ENCODE peak calls at places on chromosome 10, in nine cellular contexts. One of them, this sample, is unnamed. For H3K4me1, the result is how much of the 10 kb centered on the place peaks cover.

GRCh38 chr10:72075184-72076115 is 12.9 kb downstream of the SPOCK2 start:
- DNase-seq in neuronal stem cell: no peak
- DNase-seq in left lung: no peak
- DNase-seq in sigmoid colon: no peak
- DNase-seq in fibroblast of lung: no peak
- DNase-seq in stomach: no peak
- DNase-seq in OCI-LY7: no peak
- DNase-seq in gastrocnemius medialis: no peak
- DNase-seq in mesendoderm: no peak
- DNase-seq in this sample: no peak

GRCh38 chr10:14659626-14660196 is 115.0 kb downstream of the FAM107B start:
- DNase-seq in neuronal stem cell: no peak
- DNase-seq in left lung: peak
- DNase-seq in sigmoid colon: no peak
- DNase-seq in fibroblast of lung: no peak
- DNase-seq in stomach: peak
- DNase-seq in OCI-LY7: peak
- DNase-seq in gastrocnemius medialis: no peak
- DNase-seq in mesendoderm: no peak
- DNase-seq in this sample: no peak

GRCh38 chr10:71735709-71736569 is 16.4 kb upstream of the C10orf105 start:
- DNase-seq in neuronal stem cell: no peak
- DNase-seq in left lung: no peak
- DNase-seq in sigmoid colon: no peak
- DNase-seq in fibroblast of lung: no peak
- DNase-seq in stomach: peak
- DNase-seq in OCI-LY7: peak
- DNase-seq in gastrocnemius medialis: no peak
- DNase-seq in mesendoderm: no peak
- DNase-seq in this sample: no peak

GRCh38 chr10:121668336-121669009 is 70.2 kb upstream of the FGFR2 start:
- DNase-seq in neuronal stem cell: no peak
- DNase-seq in left lung: no peak
- DNase-seq in sigmoid colon: peak
- DNase-seq in fibroblast of lung: no peak
- DNase-seq in stomach: peak
- DNase-seq in OCI-LY7: no peak
- DNase-seq in gastrocnemius medialis: no peak
- DNase-seq in mesendoderm: peak
- DNase-seq in this sample: peak

GRCh38 chr10:50853557-50853956 is 31.9 kb downstream of the A1CF start:
- DNase-seq in neuronal stem cell: no peak
- DNase-seq in left lung: no peak
- DNase-seq in sigmoid colon: no peak
- DNase-seq in fibroblast of lung: no peak
- DNase-seq in stomach: no peak
- DNase-seq in OCI-LY7: no peak
- DNase-seq in gastrocnemius medialis: no peak
- DNase-seq in mesendoderm: no peak
- DNase-seq in this sample: no peak

GRCh38 chr10:11157292-11158052 is 139.8 kb downstream of the CELF2 start:
- DNase-seq in neuronal stem cell: no peak
- DNase-seq in left lung: no peak
- DNase-seq in sigmoid colon: no peak
- DNase-seq in fibroblast of lung: no peak
- DNase-seq in stomach: no peak
- DNase-seq in OCI-LY7: no peak
- DNase-seq in gastrocnemius medialis: no peak
- DNase-seq in mesendoderm: no peak
- DNase-seq in this sample: no peak

GRCh38 chr10:126663880-126664279 is 6.6 kb downstream of the C10orf90 start:
- DNase-seq in neuronal stem cell: no peak
- DNase-seq in left lung: no peak
- DNase-seq in sigmoid colon: no peak
- DNase-seq in fibroblast of lung: peak
- DNase-seq in stomach: no peak
- DNase-seq in OCI-LY7: no peak
- DNase-seq in gastrocnemius medialis: no peak
- DNase-seq in mesendoderm: no peak
- DNase-seq in this sample: no peak

GRCh38 chr10:88076027-88076880 is 212.8 kb downstream of the PTEN start:
- DNase-seq in neuronal stem cell: no peak
- DNase-seq in left lung: no peak
- DNase-seq in sigmoid colon: no peak
- DNase-seq in fibroblast of lung: no peak
- DNase-seq in stomach: no peak
- DNase-seq in OCI-LY7: no peak
- DNase-seq in gastrocnemius medialis: no peak
- DNase-seq in mesendoderm: no peak
- DNase-seq in this sample: no peak

GRCh38 chr10:118594392-118595063 is 920 bp downstream of the PRLHR start:
- DNase-seq in neuronal stem cell: peak
- DNase-seq in left lung: peak
- DNase-seq in sigmoid colon: no peak
- DNase-seq in fibroblast of lung: peak
- DNase-seq in stomach: no peak
- DNase-seq in OCI-LY7: no peak
- DNase-seq in gastrocnemius medialis: no peak
- DNase-seq in mesendoderm: peak
- DNase-seq in this sample: peak

GRCh38 chr10:72041491-72041890 is 46.9 kb downstream of the SPOCK2 start:
- DNase-seq in neuronal stem cell: no peak
- DNase-seq in left lung: no peak
- DNase-seq in sigmoid colon: no peak
- DNase-seq in fibroblast of lung: no peak
- DNase-seq in stomach: no peak
- DNase-seq in OCI-LY7: no peak
- DNase-seq in gastrocnemius medialis: no peak
- DNase-seq in mesendoderm: no peak
- DNase-seq in this sample: no peak

GRCh38 chr10:70835895-70836294 is 20.1 kb downstream of the SGPL1 start:
- DNase-seq in neuronal stem cell: no peak
- DNase-seq in left lung: no peak
- DNase-seq in sigmoid colon: no peak
- DNase-seq in fibroblast of lung: peak
- DNase-seq in stomach: no peak
- DNase-seq in OCI-LY7: no peak
- DNase-seq in gastrocnemius medialis: no peak
- DNase-seq in mesendoderm: no peak
- DNase-seq in this sample: no peak

GRCh38 chr10:24209421-24209770 is 458 bp downstream of the KIAA1217 start:
- DNase-seq in neuronal stem cell: no peak
- DNase-seq in left lung: no peak
- DNase-seq in sigmoid colon: no peak
- DNase-seq in fibroblast of lung: peak
- DNase-seq in stomach: no peak
- DNase-seq in OCI-LY7: no peak
- DNase-seq in gastrocnemius medialis: no peak
- DNase-seq in mesendoderm: peak
- DNase-seq in this sample: no peak

GRCh38 chr10:55500931-55501559 is 700.0 kb upstream of the PCDH15 start:
- DNase-seq in neuronal stem cell: peak
- DNase-seq in left lung: no peak
- DNase-seq in sigmoid colon: no peak
- DNase-seq in fibroblast of lung: peak
- DNase-seq in stomach: no peak
- DNase-seq in OCI-LY7: peak
- DNase-seq in gastrocnemius medialis: no peak
- DNase-seq in mesendoderm: peak
- DNase-seq in this sample: no peak

GRCh38 chr10:34628174-34628802 is 186.8 kb downstream of the PARD3 start:
- DNase-seq in neuronal stem cell: no peak
- DNase-seq in left lung: no peak
- DNase-seq in sigmoid colon: peak
- DNase-seq in fibroblast of lung: peak
- DNase-seq in stomach: peak
- DNase-seq in OCI-LY7: no peak
- DNase-seq in gastrocnemius medialis: peak
- DNase-seq in mesendoderm: peak
- DNase-seq in this sample: peak

GRCh38 chr10:93030409-93030808 is 30.2 kb upstream of the CYP26C1 start:
- DNase-seq in neuronal stem cell: no peak
- DNase-seq in left lung: no peak
- DNase-seq in sigmoid colon: no peak
- DNase-seq in fibroblast of lung: peak
- DNase-seq in stomach: no peak
- DNase-seq in OCI-LY7: no peak
- DNase-seq in gastrocnemius medialis: no peak
- DNase-seq in mesendoderm: peak
- DNase-seq in this sample: no peak

DNA sequence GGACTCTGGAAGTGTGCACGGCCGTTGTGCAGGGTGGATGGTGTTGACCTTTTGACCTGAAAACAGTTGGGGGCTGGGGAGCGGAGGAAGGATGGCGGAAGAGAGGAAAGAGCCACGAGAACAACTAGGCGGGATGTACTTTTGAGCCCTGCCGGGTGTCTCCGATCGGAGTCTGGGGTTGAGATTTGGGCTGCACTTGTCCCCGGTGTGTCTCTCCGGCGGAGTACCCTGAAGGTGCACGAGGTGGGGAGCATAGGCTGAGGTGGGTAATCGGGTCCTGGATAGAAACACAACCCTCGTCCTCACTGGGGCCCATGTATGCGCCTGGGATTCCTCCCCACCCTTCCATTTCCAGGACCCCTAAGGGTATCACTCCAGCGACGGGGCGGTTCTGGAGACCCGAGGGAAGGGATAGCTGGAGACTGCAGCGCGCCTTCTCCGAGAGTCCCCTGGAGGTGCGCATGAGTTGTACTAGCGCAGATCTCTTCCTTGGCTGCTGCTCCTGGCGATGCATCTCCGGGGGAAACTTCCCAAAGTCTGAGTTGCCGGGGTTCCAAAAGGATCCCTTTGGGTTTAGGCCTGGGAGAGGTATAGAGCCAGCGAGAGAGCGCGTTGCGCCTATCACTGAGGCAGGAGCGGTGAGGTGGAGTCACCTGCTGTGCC is 4.6 kb upstream of the HMX2 start:
- DNase-seq in neuronal stem cell: peak
- DNase-seq in left lung: peak
- DNase-seq in sigmoid colon: no peak
- DNase-seq in fibroblast of lung: no peak
- DNase-seq in stomach: no peak
- DNase-seq in OCI-LY7: no peak
- DNase-seq in gastrocnemius medialis: no peak
- DNase-seq in mesendoderm: peak
- DNase-seq in this sample: no peak
- H3K4me1 ChIP-seq in neuronal stem cell: under half
- H3K4me1 ChIP-seq in left lung: under half
- H3K4me1 ChIP-seq in sigmoid colon: under half
- H3K4me1 ChIP-seq in fibroblast of lung: under half
- H3K4me1 ChIP-seq in stomach: under half
- H3K4me1 ChIP-seq in OCI-LY7: under half
- H3K4me1 ChIP-seq in gastrocnemius medialis: under half
- H3K4me1 ChIP-seq in mesendoderm: under half
- H3K4me1 ChIP-seq in this sample: under half

DNA sequence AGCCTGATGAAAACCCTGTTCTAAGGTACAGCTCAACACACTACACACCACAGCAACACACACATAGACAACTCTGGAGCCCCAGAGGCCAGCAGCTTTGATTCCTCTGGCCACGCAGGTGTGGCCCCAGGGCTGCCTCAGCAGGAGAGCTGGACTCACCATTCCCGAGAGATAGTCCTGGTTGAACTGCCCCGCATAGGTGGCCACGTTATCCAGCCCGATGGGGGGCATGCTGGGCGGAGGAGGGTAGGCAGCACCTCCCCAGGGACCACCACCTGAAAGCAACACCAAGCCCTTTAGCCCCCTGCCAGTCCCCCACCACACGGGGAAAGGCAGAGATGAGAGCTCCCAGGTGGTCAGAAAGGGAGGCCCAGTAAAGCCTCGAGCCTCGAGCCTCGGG is 34.7 kb downstream of the ANXA11 start:
- DNase-seq in neuronal stem cell: no peak
- DNase-seq in left lung: no peak
- DNase-seq in sigmoid colon: peak
- DNase-seq in fibroblast of lung: no peak
- DNase-seq in stomach: no peak
- DNase-seq in OCI-LY7: no peak
- DNase-seq in gastrocnemius medialis: no peak
- DNase-seq in mesendoderm: no peak
- DNase-seq in this sample: no peak
- H3K4me1 ChIP-seq in neuronal stem cell: under half
- H3K4me1 ChIP-seq in left lung: under half
- H3K4me1 ChIP-seq in sigmoid colon: under half
- H3K4me1 ChIP-seq in fibroblast of lung: under half
- H3K4me1 ChIP-seq in stomach: half or more
- H3K4me1 ChIP-seq in OCI-LY7: under half
- H3K4me1 ChIP-seq in gastrocnemius medialis: half or more
- H3K4me1 ChIP-seq in mesendoderm: under half
- H3K4me1 ChIP-seq in this sample: under half

GRCh38 chr10:63431962-63432797 is 33.6 kb downstream of the JMJD1C start:
- DNase-seq in neuronal stem cell: no peak
- DNase-seq in left lung: no peak
- DNase-seq in sigmoid colon: no peak
- DNase-seq in fibroblast of lung: no peak
- DNase-seq in stomach: no peak
- DNase-seq in OCI-LY7: no peak
- DNase-seq in gastrocnemius medialis: no peak
- DNase-seq in mesendoderm: no peak
- DNase-seq in this sample: no peak
- H3K4me1 ChIP-seq in neuronal stem cell: under half
- H3K4me1 ChIP-seq in left lung: under half
- H3K4me1 ChIP-seq in sigmoid colon: under half
- H3K4me1 ChIP-seq in fibroblast of lung: under half
- H3K4me1 ChIP-seq in stomach: half or more
- H3K4me1 ChIP-seq in OCI-LY7: under half
- H3K4me1 ChIP-seq in gastrocnemius medialis: under half
- H3K4me1 ChIP-seq in mesendoderm: under half
- H3K4me1 ChIP-seq in this sample: under half

GRCh38 chr10:4943821-4944220 is 19.4 kb upstream of the AKR1C1 start:
- DNase-seq in neuronal stem cell: no peak
- DNase-seq in left lung: no peak
- DNase-seq in sigmoid colon: no peak
- DNase-seq in fibroblast of lung: no peak
- DNase-seq in stomach: no peak
- DNase-seq in OCI-LY7: no peak
- DNase-seq in gastrocnemius medialis: no peak
- DNase-seq in mesendoderm: no peak
- DNase-seq in this sample: no peak
- H3K4me1 ChIP-seq in neuronal stem cell: under half
- H3K4me1 ChIP-seq in left lung: under half
- H3K4me1 ChIP-seq in sigmoid colon: under half
- H3K4me1 ChIP-seq in fibroblast of lung: under half
- H3K4me1 ChIP-seq in stomach: half or more
- H3K4me1 ChIP-seq in OCI-LY7: under half
- H3K4me1 ChIP-seq in gastrocnemius medialis: under half
- H3K4me1 ChIP-seq in mesendoderm: under half
- H3K4me1 ChIP-seq in this sample: under half

GRCh38 chr10:46543379-46544014 is 13.0 kb downstream of the GPRIN2 start:
- DNase-seq in neuronal stem cell: no peak
- DNase-seq in left lung: no peak
- DNase-seq in sigmoid colon: no peak
- DNase-seq in fibroblast of lung: no peak
- DNase-seq in stomach: peak
- DNase-seq in OCI-LY7: no peak
- DNase-seq in gastrocnemius medialis: peak
- DNase-seq in mesendoderm: no peak
- DNase-seq in this sample: peak
- H3K4me1 ChIP-seq in neuronal stem cell: under half
- H3K4me1 ChIP-seq in left lung: under half
- H3K4me1 ChIP-seq in sigmoid colon: under half
- H3K4me1 ChIP-seq in fibroblast of lung: under half
- H3K4me1 ChIP-seq in stomach: half or more
- H3K4me1 ChIP-seq in OCI-LY7: under half
- H3K4me1 ChIP-seq in gastrocnemius medialis: under half
- H3K4me1 ChIP-seq in mesendoderm: under half
- H3K4me1 ChIP-seq in this sample: under half